ENCODE peak calls at places on chromosomes 7 and 10, in nine cellular contexts. O, R, S, P, V, G, J, U and A are unnamed samples.
A peak's percentile ranks its signal among the peaks of the same experiment; 100 is the strongest.

GRCh38 chr10:5948999-5949759 is 28.2 kb downstream of the IL15RA start:
- DNase-seq in R (peak; percentile 75), G (peak; percentile 86), P (peak; percentile 55), O (peak; percentile 76), J (peak; percentile 64), S (peak; percentile 38), V (no peak), U (peak; percentile 77), A (peak; percentile 75)

GRCh38 chr7:66583696-66584095 is 45.0 kb upstream of the KCTD7 start:
- DNase-seq in U (no peak), G (no peak), J (no peak), P (no peak), S (no peak), V (no peak), O (no peak), R (no peak), A (no peak)

GRCh38 chr7:50952544-50952943 is 169.8 kb upstream of the GRB10 start:
- DNase-seq in O (no peak), R (no peak), P (no peak), V (no peak), J (no peak), U (no peak), G (no peak), S (no peak), A (no peak)

GRCh38 chr10:16116404-16117304 is 256.3 kb upstream of the MINDY3 start:
- DNase-seq in R (no peak), O (peak; percentile 6), P (peak; percentile 20), J (no peak), U (peak; percentile 29), G (peak; percentile 77), S (peak; percentile 8), V (peak; percentile 1), A (peak; percentile 60)

GRCh38 chr10:43843331-43844101 is 194.8 kb upstream of the ZNF32 start:
- DNase-seq in U (no peak), G (no peak), J (peak; percentile 48), V (no peak), S (no peak), R (peak; percentile 61), O (peak; percentile 79), P (no peak), A (peak; percentile 50)

GRCh38 chr10:99975942-99976809 is 33.6 kb downstream of the DNMBP start:
- DNase-seq in P (peak; percentile 14), G (no peak), U (peak; percentile 43), J (peak; percentile 75), V (no peak), S (no peak), O (peak; percentile 97), R (no peak), A (peak; percentile 69)

GRCh38 chr10:84574101-84574500 is 245.7 kb downstream of the CCSER2 start:
- DNase-seq in J (no peak), O (no peak), V (no peak), U (peak; percentile 20), G (peak; percentile 34), S (no peak), P (peak; percentile 5), R (no peak), A (peak; percentile 8)

GRCh38 chr10:110502851-110503301 is 5.2 kb downstream of the DUSP5 start:
- DNase-seq in V (no peak), G (no peak), U (no peak), O (peak; percentile 91), S (no peak), P (peak; percentile 55), J (peak; percentile 79), R (peak; percentile 59), A (peak; percentile 72)

GRCh38 chr7:98135984-98136383 is 29.3 kb downstream of the LMTK2 start:
- DNase-seq in V (no peak), R (no peak), P (no peak), O (no peak), J (no peak), G (no peak), U (no peak), S (no peak), A (no peak)

GRCh38 chr7:2843711-2844152 is 376 bp downstream of the GNA12 start:
- DNase-seq in U (peak; percentile 30), S (peak; percentile 16), J (peak; percentile 13), O (peak; percentile 34), R (peak; percentile 48), V (no peak), P (no peak), G (no peak), A (peak; percentile 52)

GRCh38 chr10:48444266-48444665 is 137.8 kb downstream of the MAPK8 start:
- DNase-seq in R (no peak), G (peak; percentile 60), O (peak; percentile 49), P (peak; percentile 33), S (no peak), U (peak; percentile 72), J (peak; percentile 56), V (no peak), A (peak; percentile 90)

GRCh38 chr7:29126804-29127203 is 19.5 kb downstream of the CPVL start:
- DNase-seq in V (no peak), P (no peak), J (no peak), O (no peak), R (no peak), G (no peak), U (peak; percentile 57), S (no peak), A (no peak)

GRCh38 chr7:16698200-16698910 is 52.4 kb downstream of the BZW2 start:
- DNase-seq in U (no peak), S (no peak), P (no peak), R (no peak), V (no peak), J (no peak), O (no peak), G (no peak), A (no peak)

GRCh38 chr7:96311967-96312366 is 9.9 kb downstream of the SLC25A13 start:
- DNase-seq in J (no peak), V (no peak), R (no peak), P (peak; percentile 51), G (no peak), U (peak; percentile 70), S (no peak), O (peak; percentile 49), A (no peak)

GRCh38 chr7:15648461-15648961 is 38.0 kb downstream of the MEOX2 start:
- DNase-seq in U (peak; percentile 7), P (peak; percentile 3), S (no peak), R (no peak), O (no peak), G (no peak), V (no peak), J (peak; percentile 30), A (peak; percentile 85)

GRCh38 chr7:35849158-35849831 is 48.4 kb downstream of the SEPTIN7 start:
- DNase-seq in J (peak; percentile 21), S (no peak), U (no peak), O (no peak), R (no peak), G (peak; percentile 49), V (no peak), P (peak; percentile 33), A (peak; percentile 29)
- TF ChIP-seq CTCF in J (no peak), S (peak; percentile 24), U (no peak), O (no peak), R (no peak), G (no peak), V (no peak), P (no peak), A (no peak)

DNA sequence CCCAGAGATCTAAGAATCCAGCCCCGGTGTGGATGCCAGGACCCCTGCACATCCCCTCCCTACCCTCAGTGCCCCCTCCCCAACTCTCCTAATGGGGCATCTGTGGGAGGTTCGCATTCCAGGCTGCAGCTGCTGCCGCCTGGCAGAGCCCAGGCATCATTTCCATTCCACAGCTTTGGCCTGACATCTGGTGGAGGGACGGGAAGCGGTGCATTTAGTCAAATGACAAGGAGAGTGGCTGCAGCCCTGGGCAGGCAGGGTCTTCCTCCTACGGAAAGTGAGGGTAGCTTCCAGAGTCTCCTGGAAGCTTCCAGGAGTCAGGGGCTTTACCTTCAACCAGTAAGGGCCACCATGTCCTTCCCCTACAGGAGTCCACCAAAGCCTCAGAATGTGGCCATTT is 30.8 kb downstream of the PRLHR start:
- DNase-seq in J (no peak), O (no peak), R (no peak), V (peak; percentile 24), S (no peak), U (peak; percentile 56), P (no peak), G (peak; percentile 82), A (peak; percentile 16)
- TF ChIP-seq CTCF in J (peak; percentile 29), O (peak; percentile 18), R (peak; percentile 21), V (peak; percentile 39), S (peak; percentile 36), U (peak; percentile 58), P (peak; percentile 47), G (peak; percentile 88), A (peak; percentile 36)

GRCh38 chr10:61673360-61673759 is 10.6 kb downstream of the CABCOCO1 start:
- DNase-seq in S (no peak), U (peak; percentile 7), G (no peak), P (no peak), O (no peak), R (no peak), V (no peak), J (no peak), A (no peak)

GRCh38 chr10:61663466-61663865 is 737 bp downstream of the CABCOCO1 start:
- DNase-seq in S (no peak), R (no peak), O (no peak), U (no peak), P (no peak), J (no peak), G (no peak), V (no peak), A (no peak)

GRCh38 chr10:61669849-61670248 is 7.1 kb downstream of the CABCOCO1 start:
- DNase-seq in P (no peak), V (no peak), U (no peak), R (no peak), J (no peak), O (no peak), S (no peak), G (no peak), A (no peak)

GRCh38 chr10:61664985-61665384 is 2.3 kb downstream of the CABCOCO1 start:
- DNase-seq in G (no peak), S (no peak), J (no peak), U (no peak), R (no peak), O (no peak), V (no peak), P (no peak), A (no peak)

GRCh38 chr10:61669161-61669755 is 6.5 kb downstream of the CABCOCO1 start:
- DNase-seq in P (no peak), J (no peak), U (no peak), S (no peak), V (no peak), R (no peak), O (peak; percentile 30), G (no peak), A (no peak)
- TF ChIP-seq CTCF in P (no peak), J (no peak), U (no peak), S (peak; percentile 16), V (no peak), R (no peak), O (no peak), G (no peak), A (peak; percentile 28)

DNA sequence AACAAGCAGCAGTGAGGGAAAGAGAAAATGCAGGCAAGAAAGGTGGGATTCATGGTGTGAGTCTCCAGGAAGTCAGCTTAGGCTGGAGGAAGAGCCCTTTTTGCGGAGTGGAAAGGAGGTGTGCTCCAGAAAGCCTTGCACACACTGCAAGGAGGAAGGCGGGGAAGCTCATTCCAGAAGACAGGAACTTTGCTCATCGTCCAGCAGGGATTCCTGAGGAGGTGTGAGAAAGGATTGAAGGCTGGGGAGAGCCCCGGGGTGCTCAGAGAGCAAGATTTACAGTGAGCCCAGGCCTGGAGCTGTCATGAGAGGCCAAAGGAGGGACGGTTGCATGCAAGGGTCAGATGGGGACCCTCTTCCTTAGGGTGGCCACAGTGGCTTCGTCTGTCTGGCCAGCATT is 17.6 kb downstream of the SLC29A3 start:
- DNase-seq in G (no peak), V (no peak), J (no peak), P (no peak), S (no peak), O (no peak), R (no peak), U (no peak), A (no peak)
- TF ChIP-seq CTCF in G (no peak), V (no peak), J (no peak), P (no peak), S (no peak), O (no peak), R (no peak), U (no peak), A (no peak)